ENCODE peak calls at places on chromosomes 1 and 21, in six cellular contexts. One of them, this sample, is unnamed. For H3K4me1 and H3K36me3, the result is how much of the 10 kb centered on the place peaks cover.

GRCh38 chr1:21821385-21822019 is 9.4 kb downstream of the LDLRAD2 start:
- DNase-seq in heart right ventricle: no peak
- DNase-seq in OCI-LY7: no peak
- DNase-seq in left lung: no peak
- DNase-seq in fibroblast of lung: no peak
- DNase-seq in kidney: no peak
- DNase-seq in this sample: no peak

GRCh38 chr1:64687725-64688285 is 57.1 kb upstream of the RAVER2 start:
- DNase-seq in heart right ventricle: no peak
- DNase-seq in OCI-LY7: no peak
- DNase-seq in left lung: peak
- DNase-seq in fibroblast of lung: peak
- DNase-seq in kidney: no peak
- DNase-seq in this sample: no peak

GRCh38 chr1:20211511-20211931 is 25.2 kb upstream of the PLA2G2C start:
- DNase-seq in heart right ventricle: no peak
- DNase-seq in OCI-LY7: no peak
- DNase-seq in left lung: no peak
- DNase-seq in fibroblast of lung: peak
- DNase-seq in kidney: peak
- DNase-seq in this sample: no peak

GRCh38 chr1:229117664-229118300 is 153.1 kb upstream of the RAB4A start:
- DNase-seq in heart right ventricle: peak
- DNase-seq in OCI-LY7: no peak
- DNase-seq in left lung: peak
- DNase-seq in fibroblast of lung: peak
- DNase-seq in kidney: peak
- DNase-seq in this sample: peak

GRCh38 chr1:1551524-1552262 is 11.3 kb upstream of the TMEM240 start:
- DNase-seq in heart right ventricle: no peak
- DNase-seq in OCI-LY7: no peak
- DNase-seq in left lung: no peak
- DNase-seq in fibroblast of lung: no peak
- DNase-seq in kidney: no peak
- DNase-seq in this sample: no peak

GRCh38 chr1:210231846-210232523 is 611 bp upstream of the SERTAD4 start:
- DNase-seq in heart right ventricle: peak
- DNase-seq in OCI-LY7: no peak
- DNase-seq in left lung: no peak
- DNase-seq in fibroblast of lung: peak
- DNase-seq in kidney: no peak
- DNase-seq in this sample: no peak

GRCh38 chr1:198253668-198254067 is 96.9 kb downstream of the NEK7 start:
- DNase-seq in heart right ventricle: no peak
- DNase-seq in OCI-LY7: peak
- DNase-seq in left lung: peak
- DNase-seq in fibroblast of lung: peak
- DNase-seq in kidney: no peak
- DNase-seq in this sample: no peak

GRCh38 chr21:35113064-35113463 is 64.0 kb upstream of the RUNX1 start:
- DNase-seq in heart right ventricle: no peak
- DNase-seq in OCI-LY7: no peak
- DNase-seq in left lung: no peak
- DNase-seq in fibroblast of lung: no peak
- DNase-seq in kidney: no peak
- DNase-seq in this sample: no peak

GRCh38 chr1:206851611-206852010 is 13.8 kb upstream of the IL20 start:
- DNase-seq in heart right ventricle: no peak
- DNase-seq in OCI-LY7: no peak
- DNase-seq in left lung: no peak
- DNase-seq in fibroblast of lung: peak
- DNase-seq in kidney: no peak
- DNase-seq in this sample: no peak

GRCh38 chr1:177937931-177938330 is 31.9 kb downstream of the SEC16B start:
- DNase-seq in heart right ventricle: no peak
- DNase-seq in OCI-LY7: no peak
- DNase-seq in left lung: no peak
- DNase-seq in fibroblast of lung: peak
- DNase-seq in kidney: no peak
- DNase-seq in this sample: no peak

GRCh38 chr1:63321061-63321787 is 1.1 kb upstream of the FOXD3 start:
- DNase-seq in heart right ventricle: no peak
- DNase-seq in OCI-LY7: no peak
- DNase-seq in left lung: no peak
- DNase-seq in fibroblast of lung: peak
- DNase-seq in kidney: no peak
- DNase-seq in this sample: no peak

GRCh38 chr21:34807881-34808568 is 139.2 kb downstream of the CLIC6 start:
- DNase-seq in heart right ventricle: no peak
- DNase-seq in OCI-LY7: peak
- DNase-seq in left lung: peak
- DNase-seq in fibroblast of lung: peak
- DNase-seq in kidney: peak
- DNase-seq in this sample: peak

GRCh38 chr21:45404726-45405270 is at the start of gene COL18A1:
- DNase-seq in heart right ventricle: peak
- DNase-seq in OCI-LY7: no peak
- DNase-seq in left lung: peak
- DNase-seq in fibroblast of lung: peak
- DNase-seq in kidney: peak
- DNase-seq in this sample: no peak

GRCh38 chr1:77281491-77282186 is at the start of gene AK5:
- DNase-seq in heart right ventricle: no peak
- DNase-seq in OCI-LY7: no peak
- DNase-seq in left lung: peak
- DNase-seq in fibroblast of lung: peak
- DNase-seq in kidney: peak
- DNase-seq in this sample: no peak

GRCh38 chr1:9293512-9294439 is 1.1 kb downstream of the SPSB1 start:
- DNase-seq in heart right ventricle: no peak
- DNase-seq in OCI-LY7: peak
- DNase-seq in left lung: no peak
- DNase-seq in fibroblast of lung: peak
- DNase-seq in kidney: no peak
- DNase-seq in this sample: no peak

GRCh38 chr1:180252638-180253536 is 22.8 kb downstream of the LHX4 start:
- DNase-seq in heart right ventricle: peak
- DNase-seq in OCI-LY7: peak
- DNase-seq in left lung: peak
- DNase-seq in fibroblast of lung: peak
- DNase-seq in kidney: peak
- DNase-seq in this sample: peak

GRCh38 chr21:43929217-43929971 is 64.4 kb downstream of the AGPAT3 start:
- DNase-seq in heart right ventricle: peak
- DNase-seq in OCI-LY7: no peak
- DNase-seq in left lung: no peak
- DNase-seq in fibroblast of lung: no peak
- DNase-seq in kidney: peak
- DNase-seq in this sample: no peak

GRCh38 chr1:157512036-157512969 is 40.0 kb downstream of the FCRL5 start:
- DNase-seq in heart right ventricle: no peak
- DNase-seq in OCI-LY7: peak
- DNase-seq in left lung: no peak
- DNase-seq in fibroblast of lung: no peak
- DNase-seq in kidney: no peak
- DNase-seq in this sample: no peak

GRCh38 chr1:206471993-206472392 is 1.7 kb downstream of the IKBKE start:
- DNase-seq in heart right ventricle: no peak
- DNase-seq in OCI-LY7: no peak
- DNase-seq in left lung: no peak
- DNase-seq in fibroblast of lung: no peak
- DNase-seq in kidney: peak
- DNase-seq in this sample: no peak

GRCh38 chr1:180837025-180837424 is 75.7 kb upstream of the KIAA1614 start:
- DNase-seq in heart right ventricle: no peak
- DNase-seq in OCI-LY7: no peak
- DNase-seq in left lung: no peak
- DNase-seq in fibroblast of lung: no peak
- DNase-seq in kidney: no peak
- DNase-seq in this sample: no peak

GRCh38 chr1:226656201-226656600 is 82.9 kb downstream of the ITPKB start:
- DNase-seq in heart right ventricle: no peak
- DNase-seq in OCI-LY7: peak
- DNase-seq in left lung: no peak
- DNase-seq in fibroblast of lung: no peak
- DNase-seq in kidney: peak
- DNase-seq in this sample: no peak

GRCh38 chr1:168834225-168834872 is 105.3 kb upstream of the DPT start:
- DNase-seq in heart right ventricle: no peak
- DNase-seq in OCI-LY7: no peak
- DNase-seq in left lung: no peak
- DNase-seq in fibroblast of lung: no peak
- DNase-seq in kidney: no peak
- DNase-seq in this sample: no peak

GRCh38 chr1:37556712-37557196 is at the start of gene DNALI1:
- DNase-seq in heart right ventricle: peak
- DNase-seq in OCI-LY7: peak
- DNase-seq in left lung: peak
- DNase-seq in fibroblast of lung: peak
- DNase-seq in kidney: peak
- DNase-seq in this sample: peak

GRCh38 chr1:47592296-47592975 is 154.6 kb downstream of the FOXD2 start:
- DNase-seq in heart right ventricle: no peak
- DNase-seq in OCI-LY7: no peak
- DNase-seq in left lung: no peak
- DNase-seq in fibroblast of lung: no peak
- DNase-seq in kidney: no peak
- DNase-seq in this sample: peak

GRCh38 chr1:39625462-39626273 is 13.8 kb downstream of the HEYL start:
- DNase-seq in heart right ventricle: peak
- DNase-seq in OCI-LY7: no peak
- DNase-seq in left lung: peak
- DNase-seq in fibroblast of lung: peak
- DNase-seq in kidney: peak
- DNase-seq in this sample: peak

GRCh38 chr1:30378023-30378596 is 345.3 kb downstream of the MATN1 start:
- DNase-seq in heart right ventricle: no peak
- DNase-seq in OCI-LY7: no peak
- DNase-seq in left lung: no peak
- DNase-seq in fibroblast of lung: no peak
- DNase-seq in kidney: peak
- DNase-seq in this sample: peak

GRCh38 chr1:65066766-65067490 is 81.1 kb upstream of the AK4 start:
- DNase-seq in heart right ventricle: peak
- DNase-seq in OCI-LY7: peak
- DNase-seq in left lung: peak
- DNase-seq in fibroblast of lung: peak
- DNase-seq in kidney: peak
- DNase-seq in this sample: peak

GRCh38 chr1:183180634-183181056 is 5.4 kb upstream of the LAMC2 start:
- DNase-seq in heart right ventricle: peak
- DNase-seq in OCI-LY7: no peak
- DNase-seq in left lung: peak
- DNase-seq in fibroblast of lung: peak
- DNase-seq in kidney: peak
- DNase-seq in this sample: peak

GRCh38 chr1:155077758-155078495 is 710 bp upstream of the EFNA3 start:
- DNase-seq in heart right ventricle: no peak
- DNase-seq in OCI-LY7: no peak
- DNase-seq in left lung: no peak
- DNase-seq in fibroblast of lung: no peak
- DNase-seq in kidney: peak
- DNase-seq in this sample: no peak
- H3K4me1 ChIP-seq in heart right ventricle: under half
- H3K4me1 ChIP-seq in OCI-LY7: half or more
- H3K4me1 ChIP-seq in left lung: under half
- H3K4me1 ChIP-seq in fibroblast of lung: under half
- H3K4me1 ChIP-seq in kidney: under half
- H3K4me1 ChIP-seq in this sample: under half

GRCh38 chr1:5971471-5972197 is 20.6 kb downstream of the NPHP4 start:
- DNase-seq in heart right ventricle: no peak
- DNase-seq in OCI-LY7: no peak
- DNase-seq in left lung: no peak
- DNase-seq in fibroblast of lung: no peak
- DNase-seq in kidney: peak
- DNase-seq in this sample: no peak
- TF ChIP-seq CTCF in heart right ventricle: no peak
- TF ChIP-seq CTCF in OCI-LY7: no peak
- TF ChIP-seq CTCF in left lung: no peak
- TF ChIP-seq CTCF in fibroblast of lung: no peak
- TF ChIP-seq CTCF in kidney: no peak
- TF ChIP-seq CTCF in this sample: no peak

GRCh38 chr21:46441331-46441730 is 17.4 kb upstream of the DIP2A start:
- DNase-seq in heart right ventricle: no peak
- DNase-seq in OCI-LY7: no peak
- DNase-seq in left lung: no peak
- DNase-seq in fibroblast of lung: no peak
- DNase-seq in kidney: no peak
- DNase-seq in this sample: no peak
- H3K36me3 ChIP-seq in heart right ventricle: half or more
- H3K36me3 ChIP-seq in OCI-LY7: half or more
- H3K36me3 ChIP-seq in left lung: half or more
- H3K36me3 ChIP-seq in fibroblast of lung: under half
- H3K36me3 ChIP-seq in kidney: under half
- H3K36me3 ChIP-seq in this sample: half or more

GRCh38 chr1:89670168-89670567 is 37.2 kb downstream of the LRRC8C start:
- DNase-seq in heart right ventricle: no peak
- DNase-seq in OCI-LY7: peak
- DNase-seq in left lung: no peak
- DNase-seq in fibroblast of lung: peak
- DNase-seq in kidney: no peak
- DNase-seq in this sample: no peak

GRCh38 chr1:89671775-89672488 is 39.0 kb downstream of the LRRC8C start:
- DNase-seq in heart right ventricle: no peak
- DNase-seq in OCI-LY7: no peak
- DNase-seq in left lung: no peak
- DNase-seq in fibroblast of lung: no peak
- DNase-seq in kidney: no peak
- DNase-seq in this sample: no peak

GRCh38 chr1:89673251-89673650 is 40.3 kb downstream of the LRRC8C start:
- DNase-seq in heart right ventricle: no peak
- DNase-seq in OCI-LY7: no peak
- DNase-seq in left lung: no peak
- DNase-seq in fibroblast of lung: no peak
- DNase-seq in kidney: no peak
- DNase-seq in this sample: no peak

GRCh38 chr1:89670711-89671110 is 37.8 kb downstream of the LRRC8C start:
- DNase-seq in heart right ventricle: no peak
- DNase-seq in OCI-LY7: no peak
- DNase-seq in left lung: no peak
- DNase-seq in fibroblast of lung: no peak
- DNase-seq in kidney: no peak
- DNase-seq in this sample: no peak

DNA sequence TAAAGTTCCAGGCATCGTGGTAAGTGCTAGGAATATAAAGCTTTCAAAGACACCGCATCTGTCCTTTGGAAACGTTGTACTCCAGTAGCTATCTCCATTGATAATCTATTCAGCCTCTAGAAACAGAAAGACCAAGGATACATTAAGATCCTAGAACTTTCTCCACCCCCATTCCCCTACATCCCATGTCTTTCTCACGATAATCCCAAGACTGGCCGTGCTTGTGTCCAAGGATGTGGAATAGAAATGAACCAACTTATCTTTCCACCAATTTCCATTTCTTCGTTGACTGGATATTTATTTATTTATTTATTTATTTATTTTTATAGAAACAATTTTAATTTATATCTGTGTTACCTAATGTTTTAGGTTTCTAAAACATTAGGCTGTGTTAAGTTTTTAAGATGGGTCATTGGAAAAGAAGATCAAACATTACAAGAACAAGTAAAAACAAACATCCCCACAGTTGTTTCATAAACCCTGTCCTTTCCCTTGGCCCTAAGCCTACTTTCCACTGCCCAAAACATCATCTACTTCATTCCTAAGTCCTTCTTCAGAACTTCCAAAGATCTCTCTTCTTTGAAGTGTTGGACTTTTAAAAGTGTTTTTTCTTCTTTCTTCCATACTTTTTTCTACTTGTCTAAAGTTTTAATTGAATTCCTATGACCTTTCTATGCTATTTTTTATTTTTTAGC is 39.7 kb downstream of the LRRC8C start:
- DNase-seq in heart right ventricle: no peak
- DNase-seq in OCI-LY7: no peak
- DNase-seq in left lung: no peak
- DNase-seq in fibroblast of lung: peak
- DNase-seq in kidney: no peak
- DNase-seq in this sample: no peak
- H3K4me1 ChIP-seq in heart right ventricle: under half
- H3K4me1 ChIP-seq in OCI-LY7: under half
- H3K4me1 ChIP-seq in left lung: under half
- H3K4me1 ChIP-seq in fibroblast of lung: under half
- H3K4me1 ChIP-seq in kidney: under half
- H3K4me1 ChIP-seq in this sample: under half